ENCODE peak calls at places on chromosomes 3 and 15, in ten cellular contexts. M is heart left ventricle; Q is GM23338; O is IMR-90; I is foreskin keratinocyte; Y is PC-3; S is right lobe of liver; V is HCT116; A is naive thymus-derived CD8-positive, alpha-beta T cell; D is activated T-cell treated with anti-CD3 and anti-CD28 coated beads, Interleukin-2, amount 50 U/mL, for 72 hours. X is an unnamed sample.

GRCh38 chr3:194235160-194235559 is 99.2 kb downstream of the HES1 start:
- ATAC-seq in M (peak), Q (no peak), O (no peak), I (no peak), Y (no peak), S (no peak), V (no peak), A (no peak), D (no peak), X (no peak)

GRCh38 chr15:54150255-54150654 is 172.0 kb downstream of the UNC13C start:
- ATAC-seq in M (no peak), Q (no peak), O (peak), I (peak), Y (no peak), S (no peak), V (no peak), A (no peak), D (no peak), X (no peak)

GRCh38 chr3:124800511-124801374 is 70.5 kb downstream of the UMPS start:
- ATAC-seq in M (peak), Q (peak), O (peak), I (no peak), Y (no peak), S (peak), V (no peak), A (no peak), D (no peak), X (peak)

GRCh38 chr3:138065939-138066338 is 49.5 kb downstream of the DZIP1L start:
- ATAC-seq in M (no peak), Q (no peak), O (no peak), I (no peak), Y (no peak), S (no peak), V (no peak), A (no peak), D (peak), X (no peak)

GRCh38 chr15:69468241-69469121 is 15.9 kb downstream of the RPLP1 start:
- ATAC-seq in M (no peak), Q (no peak), O (peak), I (peak), Y (peak), S (peak), V (peak), A (peak), D (peak), X (peak)

GRCh38 chr3:150146891-150147761 is 176.4 kb upstream of the PFN2 start:
- ATAC-seq in M (peak), Q (no peak), O (peak), I (peak), Y (peak), S (no peak), V (no peak), A (no peak), D (peak), X (peak)

GRCh38 chr15:51075364-51075763 is 19.3 kb downstream of the TNFAIP8L3 start:
- ATAC-seq in M (peak), Q (no peak), O (no peak), I (no peak), Y (no peak), S (no peak), V (no peak), A (no peak), D (no peak), X (no peak)

GRCh38 chr15:43808960-43809678 is 8.7 kb downstream of the HYPK start:
- ATAC-seq in M (no peak), Q (no peak), O (peak), I (no peak), Y (no peak), S (no peak), V (no peak), A (peak), D (no peak), X (no peak)

GRCh38 chr3:172140499-172141391 is 101.4 kb downstream of the FNDC3B start:
- ATAC-seq in M (peak), Q (peak), O (peak), I (peak), Y (peak), S (peak), V (no peak), A (no peak), D (no peak), X (peak)

GRCh38 chr3:196440041-196440537 is 7.9 kb upstream of the UBXN7 start:
- ATAC-seq in M (peak), Q (no peak), O (peak), I (no peak), Y (no peak), S (no peak), V (no peak), A (no peak), D (no peak), X (peak)

GRCh38 chr15:62054979-62055378 is 5.3 kb downstream of the VPS13C start:
- ATAC-seq in M (no peak), Q (no peak), O (no peak), I (no peak), Y (no peak), S (no peak), V (no peak), A (no peak), D (no peak), X (no peak)

GRCh38 chr15:31372635-31373091 is 46.0 kb downstream of the KLF13 start:
- ATAC-seq in M (peak), Q (peak), O (peak), I (peak), Y (peak), S (peak), V (no peak), A (no peak), D (no peak), X (peak)

GRCh38 chr3:181610083-181610972 is 101.4 kb upstream of the SOX2 start:
- ATAC-seq in M (no peak), Q (peak), O (no peak), I (no peak), Y (no peak), S (no peak), V (no peak), A (no peak), D (no peak), X (no peak)

GRCh38 chr15:52785672-52786406 is 4.3 kb downstream of the ONECUT1 start:
- ATAC-seq in M (no peak), Q (no peak), O (no peak), I (no peak), Y (no peak), S (peak), V (no peak), A (no peak), D (no peak), X (no peak)

GRCh38 chr3:60594025-60594424 is 657.2 kb downstream of the FHIT start:
- ATAC-seq in M (peak), Q (no peak), O (no peak), I (peak), Y (no peak), S (peak), V (no peak), A (no peak), D (no peak), X (no peak)

GRCh38 chr3:39639344-39640236 is 169.8 kb upstream of the MYRIP start:
- ATAC-seq in M (peak), Q (peak), O (peak), I (peak), Y (peak), S (peak), V (peak), A (no peak), D (peak), X (peak)

GRCh38 chr15:68113273-68113672 is 59.2 kb downstream of the PIAS1 start:
- ATAC-seq in M (peak), Q (no peak), O (peak), I (no peak), Y (peak), S (peak), V (no peak), A (no peak), D (no peak), X (peak)

GRCh38 chr3:33006571-33007286 is 55.3 kb downstream of the CCR4 start:
- ATAC-seq in M (no peak), Q (no peak), O (no peak), I (no peak), Y (no peak), S (peak), V (no peak), A (no peak), D (peak), X (no peak)